ENCODE peak calls at places on chromosomes 4 and X, in four cellular contexts. U, I, X and J are unnamed samples.

GRCh38 chr4:82090717-82091116 is 283.1 kb downstream of the HNRNPD start:
- DNase-seq in I (no peak), U (no peak), X (no peak), J (no peak)

GRCh38 chr4:42282081-42282901 is 115.0 kb upstream of the SHISA3 start:
- DNase-seq in U (peak), I (peak), X (peak), J (peak)

GRCh38 chr4:128675083-128675482 is 134.4 kb upstream of the JADE1 start:
- DNase-seq in X (no peak), I (no peak), U (no peak), J (no peak)

GRCh38 chr4:61520176-61520575 is 320.1 kb downstream of the ADGRL3 start:
- DNase-seq in X (no peak), I (no peak), U (no peak), J (no peak)

GRCh38 chr4:156805696-156806095 is 165.9 kb downstream of the PDGFC start:
- DNase-seq in I (no peak), X (no peak), U (no peak), J (no peak)

GRCh38 chr4:95857761-95858160 is 17.9 kb downstream of the PDHA2 start:
- DNase-seq in U (no peak), X (no peak), I (no peak), J (no peak)

GRCh38 chr4:159455675-159456235 is 352.9 kb downstream of the RAPGEF2 start:
- DNase-seq in I (peak), U (no peak), X (no peak), J (no peak)

GRCh38 chrX:18390941-18391538 is 34.4 kb upstream of the CDKL5 start:
- DNase-seq in I (peak), X (peak), U (no peak), J (no peak)

GRCh38 chr4:128287159-128287870 is at the start of gene PGRMC2:
- DNase-seq in I (no peak), U (no peak), X (no peak), J (no peak)

GRCh38 chrX:11171956-11172355 is 60.8 kb downstream of the HCCS start:
- DNase-seq in U (no peak), X (no peak), I (no peak), J (no peak)

GRCh38 chrX:113747274-113747973 is 836.5 kb upstream of the HTR2C start:
- DNase-seq in X (no peak), I (no peak), U (no peak), J (no peak)

GRCh38 chr4:99811850-99812249 is 4.8 kb upstream of the DAPP1 start:
- DNase-seq in I (no peak), X (no peak), U (no peak), J (no peak)

GRCh38 chrX:57156397-57157049 is 19.3 kb upstream of the SPIN2A start:
- DNase-seq in U (no peak), I (peak), X (peak), J (no peak)

GRCh38 chr4:71029504-71029903 is 36.1 kb downstream of the DCK start:
- DNase-seq in I (no peak), U (no peak), X (no peak), J (no peak)

GRCh38 chrX:153909024-153909979 is 4.8 kb downstream of the AVPR2 start:
- DNase-seq in U (no peak), I (no peak), X (no peak), J (no peak)

GRCh38 chr4:23706972-23707676 is 182.7 kb downstream of the PPARGC1A start:
- DNase-seq in X (no peak), U (no peak), I (no peak), J (no peak)

GRCh38 chr4:18882468-18882867 is 860.9 kb upstream of the LCORL start:
- DNase-seq in U (peak), I (no peak), X (no peak), J (peak)

GRCh38 chr4:106585920-106586349 is 217.4 kb upstream of the GIMD1 start:
- DNase-seq in X (no peak), I (no peak), U (no peak), J (no peak)

GRCh38 chr4:99655315-99656081 is 2.1 kb downstream of the C4orf54 start:
- DNase-seq in U (peak), X (peak), I (peak), J (no peak)

GRCh38 chrX:45445745-45446412 is 245.2 kb upstream of the DIPK2B start:
- DNase-seq in X (no peak), I (no peak), U (no peak), J (no peak)

GRCh38 chrX:48966796-48967579 is 4.7 kb downstream of the KCND1 start:
- DNase-seq in U (no peak), X (no peak), I (no peak), J (no peak)

GRCh38 chr4:116180056-116180690 is 905.2 kb downstream of the TRAM1L1 start:
- DNase-seq in U (no peak), X (no peak), I (peak), J (no peak)

GRCh38 chr4:93103042-93103441 is 725.5 kb upstream of the ATOH1 start:
- DNase-seq in U (no peak), I (no peak), X (no peak), J (no peak)

GRCh38 chr4:87188063-87188462 is 32.4 kb downstream of the KLHL8 start:
- DNase-seq in X (no peak), I (no peak), U (peak), J (peak)

GRCh38 chrX:47413179-47413594 is 42.8 kb downstream of the ZNF157 start:
- DNase-seq in I (no peak), U (no peak), X (no peak), J (no peak)

GRCh38 chr4:8910822-8911310 is 39.2 kb upstream of the HMX1 start:
- DNase-seq in I (no peak), X (peak), U (no peak), J (no peak)

GRCh38 chrX:134632386-134632785 is 25.9 kb downstream of the PLAC1 start:
- DNase-seq in X (no peak), U (no peak), I (no peak), J (no peak)

GRCh38 chr4:89797117-89797516 is 39.8 kb downstream of the SNCA start:
- DNase-seq in I (no peak), X (no peak), U (no peak), J (no peak)

GRCh38 chr4:123052007-123052406 is 129.6 kb upstream of the NUDT6 start:
- DNase-seq in I (no peak), X (no peak), U (no peak), J (no peak)

GRCh38 chr4:83850435-83850834 is 314.5 kb downstream of the GPAT3 start:
- DNase-seq in I (no peak), U (no peak), X (no peak), J (no peak)

GRCh38 chr4:130812117-130812765 is 1716.3 kb downstream of the C4orf33 start:
- DNase-seq in I (no peak), U (no peak), X (no peak), J (no peak)

GRCh38 chr4:136831553-136831952 is 700.7 kb downstream of the PCDH18 start:
- DNase-seq in I (no peak), U (no peak), X (no peak), J (no peak)